ENCODE peak calls at places on chromosomes 7 and 10, in six cellular contexts. C, F, I, K, V and U are unnamed samples.

GRCh38 chr10:48550977-48551376 is 53.9 kb downstream of the ARHGAP22 start:
- DNase-seq in C (no peak), F (no peak), I (no peak), K (no peak), V (no peak), U (no peak)

GRCh38 chr10:25498645-25499044 is 323.8 kb downstream of the GPR158 start:
- DNase-seq in C (no peak), F (no peak), I (no peak), K (no peak), V (no peak), U (no peak)

GRCh38 chr10:59985639-59986038 is 79.3 kb upstream of the CCDC6 start:
- DNase-seq in C (no peak), F (no peak), I (no peak), K (no peak), V (no peak), U (no peak)

GRCh38 chr7:42672339-42672990 is 239.4 kb downstream of the C7orf25 start:
- DNase-seq in C (no peak), F (peak), I (no peak), K (no peak), V (no peak), U (no peak)

GRCh38 chr7:88614736-88615135 is 144.8 kb upstream of the ZNF804B start:
- DNase-seq in C (no peak), F (no peak), I (no peak), K (no peak), V (no peak), U (no peak)

GRCh38 chr7:100372256-100372655 is 1.0 kb upstream of the PILRA start:
- DNase-seq in C (no peak), F (peak), I (no peak), K (no peak), V (no peak), U (no peak)

GRCh38 chr10:50990568-50991495 is 83.5 kb upstream of the PRKG1 start:
- DNase-seq in C (peak), F (no peak), I (no peak), K (peak), V (peak), U (no peak)

GRCh38 chr10:60572511-60573194 is 183.0 kb upstream of the ANK3 start:
- DNase-seq in C (peak), F (no peak), I (no peak), K (no peak), V (peak), U (peak)

GRCh38 chr10:13062813-13063212 is 37.1 kb upstream of the OPTN start:
- DNase-seq in C (no peak), F (peak), I (no peak), K (no peak), V (no peak), U (no peak)

GRCh38 chr10:61961278-61961677 is 59.8 kb downstream of the ARID5B start:
- DNase-seq in C (no peak), F (no peak), I (no peak), K (no peak), V (no peak), U (no peak)

GRCh38 chr10:33212061-33212748 is 122.3 kb downstream of the NRP1 start:
- DNase-seq in C (no peak), F (no peak), I (no peak), K (no peak), V (no peak), U (no peak)